ENCODE peak calls at places on chromosomes 7 and 10, in five cellular contexts. V is thyroid gland, C is PC-3, U is Karpas-422, P is adrenal gland. W is an unnamed sample.

GRCh38 chr10:76649723-76650127 is 987.9 kb downstream of the KCNMA1 start:
- DNase-seq in P (no peak), U (no peak), C (peak; percentile 66), V (no peak), W (no peak)

GRCh38 chr7:1410992-1411391 is 48.3 kb downstream of the MICALL2 start:
- DNase-seq in V (no peak), P (no peak), U (no peak), C (no peak), W (no peak)

GRCh38 chr7:158407581-158408331 is 179.9 kb downstream of the PTPRN2 start:
- DNase-seq in V (no peak), C (peak; percentile 71), U (peak; percentile 87), P (no peak), W (no peak)

GRCh38 chr7:33986951-33987948 is 81.9 kb downstream of the BMPER start:
- DNase-seq in U (no peak), V (no peak), P (peak; percentile 16), C (peak; percentile 96), W (no peak)

GRCh38 chr7:83640731-83641533 is 8.0 kb downstream of the SEMA3E start:
- DNase-seq in U (no peak), P (no peak), V (no peak), C (no peak), W (no peak)

GRCh38 chr10:17229967-17230682 is 2.1 kb downstream of the VIM start:
- DNase-seq in U (peak; percentile 95), C (peak; percentile 70), P (peak; percentile 85), V (peak; percentile 82), W (peak; percentile 78)

GRCh38 chr7:26988975-26989374 is 106.8 kb downstream of the HOXA1 start:
- DNase-seq in V (no peak), P (no peak), U (no peak), C (no peak), W (no peak)

GRCh38 chr10:27153855-27154198 is 357 bp downstream of the YME1L1 start:
- DNase-seq in P (no peak), V (no peak), C (peak; percentile 3), U (peak; percentile 66), W (no peak)

GRCh38 chr10:6988654-6989053 is 408.6 kb upstream of the PRKCQ start:
- DNase-seq in P (no peak), C (no peak), V (no peak), U (no peak), W (no peak)

GRCh38 chr7:85065888-85066485 is 120.9 kb downstream of the SEMA3D start:
- DNase-seq in U (no peak), P (no peak), C (no peak), V (no peak), W (no peak)

GRCh38 chr7:26178272-26178960 is 22.1 kb downstream of the HNRNPA2B1 start:
- DNase-seq in C (no peak), V (no peak), U (peak; percentile 45), P (no peak), W (no peak)

GRCh38 chr10:60977161-60978128 is 33.5 kb upstream of the RHOBTB1 start:
- DNase-seq in P (no peak), V (no peak), C (peak; percentile 46), U (no peak), W (no peak)

GRCh38 chr10:30701471-30702173 is 72.1 kb upstream of the LYZL2 start:
- DNase-seq in C (peak; percentile 72), V (no peak), P (no peak), U (peak; percentile 66), W (peak; percentile 13)

GRCh38 chr7:41943098-41943577 is 240.2 kb upstream of the INHBA start:
- DNase-seq in P (peak; percentile 77), C (peak; percentile 85), U (peak; percentile 87), V (peak; percentile 85), W (peak; percentile 92)

GRCh38 chr7:139915864-139916716 is 87.0 kb downstream of the TBXAS1 start:
- DNase-seq in V (no peak), P (peak; percentile 85), U (peak; percentile 92), C (peak; percentile 98), W (peak; percentile 14)

GRCh38 chr7:32500922-32501341 is 5.6 kb downstream of the AVL9 start:
- DNase-seq in C (peak; percentile 81), P (no peak), U (peak; percentile 58), V (no peak), W (no peak)

GRCh38 chr10:110876000-110876399 is 4.3 kb downstream of the PDCD4 start:
- DNase-seq in U (no peak), C (no peak), V (no peak), P (no peak), W (no peak)

GRCh38 chr7:79515358-79515757 is 61.9 kb upstream of the MAGI2 start:
- DNase-seq in C (no peak), U (no peak), P (no peak), V (no peak), W (no peak)

GRCh38 chr10:44781131-44781530 is 130.0 kb upstream of the TMEM72 start:
- DNase-seq in U (no peak), P (no peak), V (no peak), C (no peak), W (no peak)

GRCh38 chr10:9209105-9209798 is 1154.8 kb downstream of the GATA3 start:
- DNase-seq in C (peak; percentile 66), U (peak; percentile 81), P (peak; percentile 39), V (peak; percentile 60), W (peak; percentile 62)

GRCh38 chr7:128206017-128206746 is 34.9 kb upstream of the LEP start:
- DNase-seq in U (no peak), C (no peak), V (no peak), P (no peak), W (no peak)

GRCh38 chr7:51307811-51308737 is 8.5 kb downstream of the COBL start:
- DNase-seq in C (no peak), U (no peak), V (no peak), P (no peak), W (no peak)

GRCh38 chr7:54888067-54888735 is 129.2 kb upstream of the SEC61G start:
- DNase-seq in C (no peak), V (peak; percentile 28), U (no peak), P (peak; percentile 45), W (no peak)

GRCh38 chr10:836782-837181 is 94.7 kb downstream of the LARP4B start:
- DNase-seq in C (no peak), P (no peak), V (no peak), U (no peak), W (no peak)

GRCh38 chr10:70599319-70599718 is 3.2 kb downstream of the PRF1 start:
- DNase-seq in P (no peak), U (no peak), V (no peak), C (no peak), W (no peak)
- H3K4me1 ChIP-seq in P (no peaks in the 10 kb centered on the region), U (peaks cover 3% of the 10 kb centered on the region), V (no peaks in the 10 kb centered on the region), C (no peaks in the 10 kb centered on the region), W (no peaks in the 10 kb centered on the region)

GRCh38 chr7:134992626-134993179 is 6.4 kb downstream of the AGBL3 start:
- DNase-seq in V (no peak), P (no peak), C (no peak), U (no peak), W (peak; percentile 59)

GRCh38 chr7:134996097-134996550 is 9.8 kb downstream of the AGBL3 start:
- DNase-seq in C (no peak), V (no peak), P (no peak), U (no peak), W (no peak)

GRCh38 chr7:134993877-134994456 is 7.7 kb downstream of the AGBL3 start:
- DNase-seq in V (no peak), U (no peak), C (no peak), P (no peak), W (no peak)

GRCh38 chr7:134997214-134997885 is 11.0 kb downstream of the AGBL3 start:
- DNase-seq in C (no peak), U (no peak), V (no peak), P (no peak), W (no peak)

DNA sequence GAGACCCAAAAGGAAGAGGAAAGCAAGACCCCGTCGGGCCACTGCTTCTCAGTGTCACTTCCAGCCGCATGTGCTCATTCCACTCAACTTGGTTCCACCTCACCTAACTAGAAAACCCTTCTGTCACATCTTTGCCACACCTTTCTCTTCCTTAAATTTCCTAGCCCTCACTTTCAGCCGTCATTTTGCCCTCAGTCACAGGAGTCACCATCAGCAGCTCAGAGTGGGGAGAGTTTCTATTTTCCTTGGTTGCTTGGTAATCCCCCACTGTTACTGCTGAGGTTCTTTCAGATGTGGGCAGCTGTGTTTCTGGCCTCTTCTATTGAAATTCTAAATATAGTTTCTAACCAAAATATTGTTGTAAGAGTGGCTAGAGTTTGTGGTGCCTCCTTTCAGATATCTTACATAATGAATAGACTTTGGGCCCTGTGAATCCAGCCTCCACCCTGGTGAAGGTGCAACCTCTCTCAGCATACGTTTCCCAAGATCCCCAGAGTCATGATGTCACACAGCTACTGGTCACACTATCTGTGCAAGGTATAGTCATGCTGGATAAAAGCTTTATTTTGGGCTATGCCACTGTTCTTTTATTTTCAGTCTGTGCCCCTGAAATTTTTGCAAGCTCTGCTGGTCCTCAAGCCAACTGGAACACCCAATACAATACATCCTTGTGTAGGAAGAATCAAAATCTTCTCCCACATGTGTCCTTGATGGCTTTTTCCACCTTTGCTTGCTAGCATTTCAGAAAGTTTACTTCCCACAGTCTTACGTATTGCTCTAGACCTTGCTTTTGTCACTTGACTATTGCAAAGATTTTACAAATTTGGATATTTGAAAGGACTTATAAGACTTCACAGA is 9.2 kb downstream of the AGBL3 start:
- DNase-seq in C (no peak), V (no peak), P (no peak), U (no peak), W (no peak)
- H3K27ac ChIP-seq in C (no peak overlapping the region), V (no peak overlapping the region), P (no peak overlapping the region), U (no peak overlapping the region), W (peak overlapping the region; percentile 55)

GRCh38 chr7:2587134-2587533 is 28.4 kb downstream of the IQCE start:
- DNase-seq in V (no peak), P (no peak), U (no peak), C (no peak), W (no peak)

GRCh38 chr7:2586326-2587020 is 27.7 kb downstream of the IQCE start:
- DNase-seq in V (no peak), U (no peak), P (no peak), C (no peak), W (no peak)

GRCh38 chr7:2592375-2592865 is 33.6 kb downstream of the IQCE start:
- DNase-seq in C (no peak), U (no peak), P (no peak), V (no peak), W (no peak)

GRCh38 chr7:2587713-2588112 is 28.9 kb downstream of the IQCE start:
- DNase-seq in V (no peak), P (no peak), C (no peak), U (no peak), W (no peak)

DNA sequence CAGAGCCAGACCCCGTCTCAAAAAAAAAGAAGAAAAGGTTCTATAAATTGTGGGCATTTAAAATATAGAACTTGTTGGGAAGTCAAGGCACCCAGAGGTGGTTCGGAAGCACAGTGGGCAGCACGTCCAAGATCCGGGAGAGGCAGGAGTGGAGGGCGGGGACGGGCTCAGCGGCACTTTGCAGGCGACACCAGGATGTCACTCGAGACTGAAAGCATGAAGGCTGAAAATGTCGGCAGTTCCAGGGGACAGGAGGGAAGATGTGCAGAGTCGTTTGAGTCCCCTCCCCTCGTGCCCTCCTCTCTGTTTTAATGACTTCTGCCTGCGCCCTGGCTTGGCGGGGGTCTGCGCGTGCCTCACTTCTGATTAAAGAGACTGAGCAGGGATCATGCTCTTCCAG is 30.6 kb downstream of the IQCE start:
- DNase-seq in P (no peak), U (no peak), V (no peak), C (no peak), W (no peak)
- H3K4me3 ChIP-seq in P (no peak overlapping the region), U (no peak overlapping the region), V (no peak overlapping the region), C (no peak overlapping the region), W (no peak overlapping the region)

DNA sequence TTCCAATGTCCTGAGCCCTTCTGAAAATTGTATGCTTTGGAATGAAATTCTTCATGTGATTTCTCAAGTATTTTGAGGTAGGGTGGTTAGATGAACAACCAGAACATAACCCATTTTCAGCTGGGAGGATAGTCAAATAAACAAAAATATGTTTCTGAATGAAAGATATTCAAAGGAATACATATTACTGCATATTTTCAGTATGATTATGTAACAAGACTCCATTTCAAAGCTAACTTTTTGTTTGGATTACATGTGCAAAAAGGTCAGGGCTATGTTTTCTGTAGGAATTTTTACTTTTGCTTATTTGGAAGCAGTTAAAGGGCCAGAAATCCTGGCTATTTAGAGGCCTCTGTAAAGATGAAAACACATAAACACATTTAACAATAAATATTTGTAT is 27.7 kb downstream of the CDK6 start:
- DNase-seq in V (no peak), U (no peak), C (no peak), P (no peak), W (no peak)
- H3K4me1 ChIP-seq in V (peaks cover 12% of the 10 kb centered on the region), U (peaks cover 55% of the 10 kb centered on the region), C (peaks cover 21% of the 10 kb centered on the region), P (peaks cover 41% of the 10 kb centered on the region), W (peaks cover 6% of the 10 kb centered on the region)

W was measured in ovary.